ENCODE peak calls at places on chromosomes 3 and 15, in nine cellular contexts. Q is nephron progenitor cell, D is ovary, X is coronary artery, K is sigmoid colon, V is suprapubic skin, S is tibial nerve, J is cardiac fibroblast, I is PC-9. A is an unnamed sample.

GRCh38 chr15:98876461-98877369 is 130.9 kb downstream of the PGPEP1L start:
- DNase-seq in Q (no peak), D (no peak), X (no peak), K (no peak), V (no peak), S (no peak), J (no peak), I (peak; percentile 63), A (no peak)

GRCh38 chr15:42749266-42749665 is 12.3 kb upstream of the CDAN1 start:
- DNase-seq in Q (no peak), D (no peak), X (no peak), K (no peak), V (no peak), S (no peak), J (no peak), I (no peak), A (no peak)

GRCh38 chr15:93359780-93360161 is 270.8 kb upstream of the RGMA start:
- DNase-seq in Q (no peak), D (no peak), X (no peak), K (peak; percentile 35), V (no peak), S (no peak), J (no peak), I (no peak), A (no peak)

GRCh38 chr3:18998069-18998468 is 150.2 kb upstream of the KCNH8 start:
- DNase-seq in Q (no peak), D (no peak), X (no peak), K (no peak), V (no peak), S (no peak), J (no peak), I (no peak), A (no peak)

GRCh38 chr15:62782100-62782791 is 260.3 kb upstream of the TPM1 start:
- DNase-seq in Q (peak; percentile 38), D (peak; percentile 69), X (peak; percentile 90), K (peak; percentile 94), V (no peak), S (peak; percentile 78), J (peak; percentile 98), I (peak; percentile 63), A (peak; percentile 31)

GRCh38 chr3:183394150-183394549 is 34.3 kb downstream of the MCF2L2 start:
- DNase-seq in Q (no peak), D (no peak), X (no peak), K (no peak), V (no peak), S (no peak), J (peak; percentile 27), I (no peak), A (no peak)

GRCh38 chr3:29456901-29457300 is 176.0 kb downstream of the RBMS3 start:
- DNase-seq in Q (no peak), D (no peak), X (no peak), K (no peak), V (no peak), S (no peak), J (no peak), I (no peak), A (no peak)

GRCh38 chr3:40780341-40780800 is 255.6 kb downstream of the ZNF621 start:
- DNase-seq in Q (peak; percentile 42), D (peak; percentile 67), X (peak; percentile 87), K (peak; percentile 92), V (peak; percentile 87), S (peak; percentile 66), J (peak; percentile 58), I (no peak), A (peak; percentile 70)

GRCh38 chr3:64238971-64239667 is 13.9 kb upstream of the PRICKLE2 start:
- DNase-seq in Q (peak; percentile 60), D (peak; percentile 91), X (peak; percentile 79), K (peak; percentile 94), V (no peak), S (peak; percentile 25), J (peak; percentile 96), I (peak; percentile 48), A (peak; percentile 61)

GRCh38 chr15:81992523-81992922 is 53.3 kb downstream of the MEX3B start:
- DNase-seq in Q (no peak), D (no peak), X (no peak), K (no peak), V (no peak), S (no peak), J (no peak), I (no peak), A (no peak)

GRCh38 chr3:101010316-101010715 is 17.1 kb upstream of the ABI3BP start:
- DNase-seq in Q (no peak), D (no peak), X (no peak), K (no peak), V (no peak), S (no peak), J (peak; percentile 23), I (no peak), A (no peak)

GRCh38 chr15:73727330-73728018 is 25.7 kb downstream of the INSYN1 start:
- DNase-seq in Q (no peak), D (no peak), X (no peak), K (no peak), V (no peak), S (no peak), J (peak; percentile 49), I (no peak), A (no peak)

GRCh38 chr15:33194237-33194636 is 277 bp downstream of the FMN1 start:
- DNase-seq in Q (peak; percentile 31), D (no peak), X (no peak), K (peak; percentile 61), V (no peak), S (no peak), J (no peak), I (no peak), A (no peak)

GRCh38 chr15:32098033-32098432 is 67.7 kb downstream of the CHRNA7 start:
- DNase-seq in Q (no peak), D (no peak), X (no peak), K (no peak), V (no peak), S (no peak), J (no peak), I (no peak), A (no peak)

GRCh38 chr3:186207515-186207914 is 98.6 kb upstream of the ETV5 start:
- DNase-seq in Q (no peak), D (no peak), X (no peak), K (no peak), V (no peak), S (no peak), J (no peak), I (no peak), A (no peak)

GRCh38 chr3:36600413-36600812 is 163.9 kb downstream of the DCLK3 start:
- DNase-seq in Q (no peak), D (no peak), X (no peak), K (no peak), V (no peak), S (no peak), J (no peak), I (no peak), A (no peak)
- TF ChIP-seq CTCF in Q (no peak), D (no peak), X (no peak), K (no peak), V (no peak), S (no peak), J (no peak), I (no peak), A (no peak)

GRCh38 chr3:112260563-112260962 is 33.5 kb downstream of the SLC9C1 start:
- DNase-seq in Q (no peak), D (no peak), X (no peak), K (no peak), V (no peak), S (no peak), J (no peak), I (no peak), A (no peak)

DNA sequence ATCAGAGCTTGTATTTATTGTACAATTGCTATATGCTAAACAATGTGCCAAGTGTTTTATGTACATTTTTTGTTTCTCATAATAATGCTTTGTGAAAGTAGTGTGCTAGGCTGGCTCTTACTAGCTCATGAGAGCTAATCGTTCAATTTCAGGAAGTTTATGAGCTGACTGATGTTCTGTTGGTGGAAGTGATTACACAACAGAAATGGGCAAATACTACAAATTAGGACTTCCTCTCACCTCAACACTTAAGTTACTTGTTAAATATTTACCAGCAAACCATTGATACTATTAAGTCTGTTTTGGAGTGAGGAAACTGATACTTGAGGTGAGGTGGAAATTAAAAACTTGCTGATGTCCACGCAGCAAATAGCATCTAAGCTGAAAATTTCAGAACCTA is 32.3 kb downstream of the SLC9C1 start:
- DNase-seq in Q (no peak), D (no peak), X (no peak), K (no peak), V (no peak), S (no peak), J (no peak), I (no peak), A (no peak)
- TF ChIP-seq CTCF in Q (no peak), D (no peak), X (no peak), K (no peak), V (no peak), S (no peak), J (no peak), I (no peak), A (no peak)

GRCh38 chr15:85415779-85416178 is 35.4 kb downstream of the AKAP13 start:
- DNase-seq in Q (no peak), D (no peak), X (no peak), K (no peak), V (no peak), S (no peak), J (no peak), I (no peak), A (no peak)

GRCh38 chr15:85414037-85414436 is 33.6 kb downstream of the AKAP13 start:
- DNase-seq in Q (no peak), D (no peak), X (no peak), K (no peak), V (no peak), S (no peak), J (no peak), I (no peak), A (no peak)

GRCh38 chr15:85414991-85415390 is 34.6 kb downstream of the AKAP13 start:
- DNase-seq in Q (no peak), D (no peak), X (no peak), K (no peak), V (no peak), S (no peak), J (no peak), I (no peak), A (no peak)

GRCh38 chr15:85412956-85413854 is 32.8 kb downstream of the AKAP13 start:
- DNase-seq in Q (peak; percentile 16), D (no peak), X (no peak), K (peak; percentile 85), V (peak; percentile 70), S (peak; percentile 61), J (peak; percentile 74), I (peak; percentile 90), A (peak; percentile 22)

DNA sequence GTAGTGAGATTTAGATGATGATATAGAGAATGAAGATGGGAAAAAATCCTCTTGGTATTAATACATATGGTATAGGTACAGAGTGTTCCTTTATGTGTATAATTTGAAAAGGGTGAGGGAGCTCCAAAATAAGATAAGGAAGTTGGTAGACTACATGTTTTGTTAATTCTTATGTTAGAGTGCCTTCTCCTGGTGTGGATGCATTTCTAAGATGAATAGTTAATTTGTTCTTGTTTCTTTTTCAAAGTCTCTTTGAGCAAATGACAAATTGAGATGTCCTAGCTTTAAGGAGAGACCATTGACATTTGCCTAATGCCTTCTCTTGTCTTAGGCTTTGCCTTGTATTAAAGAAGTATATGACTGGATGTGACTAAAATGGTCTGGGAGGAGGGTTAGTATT is 34.1 kb downstream of the AKAP13 start:
- DNase-seq in Q (no peak), D (no peak), X (no peak), K (no peak), V (no peak), S (no peak), J (peak; percentile 63), I (no peak), A (no peak)
- TF ChIP-seq CTCF in Q (no peak), D (no peak), X (no peak), K (no peak), V (no peak), S (peak; percentile 23), J (peak; percentile 7), I (no peak), A (no peak)

GRCh38 chr15:40038654-40039543 is at the start of gene SRP14:
- DNase-seq in Q (peak; percentile 95), D (peak; percentile 97), X (peak; percentile 94), K (peak; percentile 97), V (peak; percentile 97), S (peak; percentile 91), J (peak; percentile 94), I (peak; percentile 71), A (peak; percentile 92)
- TF ChIP-seq CTCF in Q (no peak), D (peak; percentile 61), X (no peak), K (peak; percentile 57), V (peak; percentile 20), S (peak; percentile 25), J (no peak), I (no peak), A (peak; percentile 20)